ENCODE peak calls at places on chromosomes 6 and 20, in four cellular contexts. F is OCI-LY7, K is nephron progenitor cell, S is GM20000. U is an unnamed sample.

GRCh38 chr6:42819803-42820508 is 38.1 kb downstream of the BICRAL start:
- DNase-seq in S (no peak), F (peak; percentile 41), K (no peak), U (no peak)

GRCh38 chr6:107458687-107459282 is 579 bp downstream of the PDSS2 start:
- DNase-seq in F (peak; percentile 74), S (peak; percentile 29), K (no peak), U (peak; percentile 44)

GRCh38 chr6:111971866-111972532 is 81.9 kb upstream of the CCN6 start:
- DNase-seq in K (no peak), S (no peak), F (no peak), U (no peak)

GRCh38 chr6:2528156-2528555 is 222.6 kb downstream of the MYLK4 start:
- DNase-seq in S (no peak), K (no peak), F (no peak), U (no peak)

GRCh38 chr6:24858154-24858801 is 59.6 kb upstream of the ARMH2 start:
- DNase-seq in S (peak; percentile 20), F (peak; percentile 70), K (no peak), U (peak; percentile 24)

GRCh38 chr6:166908812-166909211 is 47.5 kb downstream of the RNASET2 start:
- DNase-seq in F (no peak), K (no peak), S (no peak), U (no peak)

GRCh38 chr6:88653936-88654335 is 309.5 kb downstream of the RNGTT start:
- DNase-seq in S (no peak), F (no peak), K (no peak), U (no peak)

GRCh38 chr6:13445005-13445743 is 42.2 kb downstream of the GFOD1 start:
- DNase-seq in S (no peak), F (no peak), K (peak; percentile 38), U (no peak)

GRCh38 chr6:166314454-166314853 is 6.3 kb upstream of the PRR18 start:
- DNase-seq in K (no peak), F (no peak), S (no peak), U (no peak)

GRCh38 chr6:158283304-158284005 is 28.8 kb upstream of the TULP4 start:
- DNase-seq in F (peak; percentile 22), S (no peak), K (peak; percentile 30), U (no peak)

GRCh38 chr6:111361648-111362047 is 121.4 kb downstream of the REV3L start:
- DNase-seq in F (peak; percentile 4), S (no peak), K (peak; percentile 26), U (no peak)

GRCh38 chr20:38304845-38305447 is 990 bp downstream of the BPI start:
- DNase-seq in F (peak; percentile 8), S (peak; percentile 45), K (peak; percentile 26), U (peak; percentile 47)

GRCh38 chr6:26249959-26250805 is 114.8 kb upstream of the BTN3A2 start:
- DNase-seq in S (no peak), F (no peak), K (peak; percentile 53), U (no peak)

GRCh38 chr6:122372647-122373046 is 26.8 kb upstream of the HSF2 start:
- DNase-seq in S (no peak), F (no peak), K (no peak), U (no peak)

GRCh38 chr6:24401458-24401857 is 1.3 kb upstream of the MRS2 start:
- DNase-seq in S (no peak), F (no peak), K (no peak), U (no peak)

GRCh38 chr20:10338781-10339180 is 95.2 kb downstream of the MKKS start:
- DNase-seq in F (no peak), K (no peak), S (no peak), U (no peak)

GRCh38 chr20:34951652-34952051 is 4.0 kb downstream of the GSS start:
- DNase-seq in K (no peak), F (no peak), S (no peak), U (no peak)

GRCh38 chr6:29375191-29375590 is at the start of gene OR12D3:
- DNase-seq in S (no peak), F (no peak), K (no peak), U (no peak)

GRCh38 chr20:58628491-58629212 is 22.4 kb upstream of the STX16 start:
- DNase-seq in K (no peak), F (no peak), S (no peak), U (no peak)

GRCh38 chr20:52996130-52996529 is 24.0 kb downstream of the TSHZ2 start:
- DNase-seq in K (no peak), S (no peak), F (no peak), U (no peak)

GRCh38 chr6:84511929-84512328 is 252.5 kb downstream of the TBX18 start:
- DNase-seq in K (no peak), F (no peak), S (no peak), U (no peak)

GRCh38 chr6:30006170-30007131 is 54.6 kb upstream of the POLR1H start:
- DNase-seq in F (no peak), K (peak; percentile 33), S (peak; percentile 39), U (peak; percentile 25)

GRCh38 chr6:112232845-112233256 is 21.5 kb downstream of the LAMA4 start:
- DNase-seq in K (no peak), F (no peak), S (no peak), U (no peak)

GRCh38 chr20:52103911-52104545 is 87.6 kb downstream of the ZFP64 start:
- DNase-seq in F (no peak), K (peak; percentile 44), S (peak; percentile 51), U (peak; percentile 28)

GRCh38 chr6:68958327-68958726 is 323.2 kb downstream of the ADGRB3 start:
- DNase-seq in K (no peak), S (peak; percentile 3), F (peak; percentile 16), U (no peak)

GRCh38 chr6:111480988-111481830 is 1.8 kb downstream of the REV3L start:
- DNase-seq in F (peak; percentile 27), S (no peak), K (no peak), U (no peak)

GRCh38 chr6:33672808-33673207 is 38.7 kb downstream of the UQCC2 start:
- DNase-seq in K (peak; percentile 32), F (peak; percentile 43), S (peak; percentile 69), U (peak; percentile 65)

GRCh38 chr6:33427585-33428218 is 7.8 kb downstream of the SYNGAP1 start:
- DNase-seq in F (peak; percentile 31), K (peak; percentile 77), S (peak; percentile 81), U (peak; percentile 72)

GRCh38 chr6:141203902-141204575 is 928.7 kb upstream of the GJE1 start:
- DNase-seq in S (no peak), F (no peak), K (no peak), U (no peak)

GRCh38 chr6:139262519-139263300 is 29.1 kb downstream of the TXLNB start:
- DNase-seq in K (no peak), F (peak; percentile 78), S (peak; percentile 44), U (peak; percentile 46)

DNA sequence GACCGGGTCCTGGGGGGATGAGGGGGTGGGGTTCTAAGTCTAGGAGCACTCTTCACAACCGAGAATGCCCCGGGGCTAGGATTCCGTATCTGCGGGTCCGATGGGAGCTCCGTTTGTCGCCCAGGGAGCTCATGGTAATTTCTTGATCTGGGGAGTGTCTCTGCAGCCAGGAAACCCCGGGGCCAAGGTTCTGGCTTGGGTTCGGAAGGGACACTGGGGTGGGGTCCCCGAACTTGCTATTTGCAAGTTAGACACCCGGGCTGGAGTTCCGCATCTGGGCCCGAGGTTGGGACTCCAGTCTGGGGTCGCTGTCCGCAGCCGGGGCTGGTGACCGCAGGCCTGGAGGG is 397 bp downstream of the PEDS1 start:
- DNase-seq in K (no peak), F (peak; percentile 24), S (peak; percentile 54), U (no peak)
- TF ChIP-seq CTCF in K (no peak), F (no peak), S (no peak), U (no peak)

DNA sequence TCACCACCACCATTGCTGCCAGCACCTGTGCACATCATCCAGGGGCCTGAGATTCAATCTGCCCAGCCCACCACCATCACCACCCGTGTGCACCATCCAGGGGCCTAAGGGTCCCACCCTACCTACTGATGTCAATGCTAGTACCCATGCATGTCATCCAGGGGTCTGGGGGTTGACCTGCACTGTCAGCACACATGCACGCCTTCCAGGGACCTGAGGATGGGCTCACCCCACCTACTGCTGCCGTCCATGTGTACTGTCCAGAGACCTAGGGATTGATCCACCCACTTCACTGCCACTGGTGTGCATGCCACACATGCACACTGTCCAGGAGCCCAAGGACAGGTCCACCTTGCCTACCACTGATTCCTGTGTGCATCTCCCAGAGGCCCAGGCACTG is 11.9 kb upstream of the OXT start:
- DNase-seq in K (no peak), S (no peak), F (no peak), U (no peak)
- TF ChIP-seq CTCF in K (no peak), S (no peak), F (no peak), U (no peak)

GRCh38 chr6:87487555-87487954 is 14.8 kb downstream of the SLC35A1 start:
- DNase-seq in K (no peak), F (no peak), S (no peak), U (no peak)

GRCh38 chr6:87482382-87482781 is 9.6 kb downstream of the SLC35A1 start:
- DNase-seq in S (no peak), K (no peak), F (no peak), U (no peak)

GRCh38 chr6:87481936-87482335 is 9.2 kb downstream of the SLC35A1 start:
- DNase-seq in S (no peak), K (no peak), F (no peak), U (no peak)

GRCh38 chr6:87484491-87484890 is 11.7 kb downstream of the SLC35A1 start:
- DNase-seq in F (no peak), S (no peak), K (no peak), U (no peak)

DNA sequence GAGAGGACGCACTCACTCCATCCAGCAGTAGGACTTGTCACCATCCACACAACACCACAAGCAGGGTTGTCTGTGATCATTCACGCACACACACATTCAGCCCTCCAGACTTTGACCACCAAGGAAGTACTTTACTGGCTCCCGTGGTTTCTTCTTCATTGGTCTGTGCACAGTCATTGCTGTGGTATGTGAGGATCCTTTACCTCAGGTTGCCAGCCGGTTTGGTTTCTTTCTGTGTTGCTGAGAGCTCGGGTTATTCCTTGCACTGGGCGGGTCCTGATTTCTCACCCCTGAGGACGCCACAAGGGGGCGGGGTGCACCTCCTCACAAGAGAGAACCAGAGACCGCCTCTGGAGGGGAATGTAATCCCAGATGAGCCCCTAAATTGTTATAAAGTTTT is 11.2 kb downstream of the SLC35A1 start:
- DNase-seq in S (no peak), F (peak; percentile 57), K (peak; percentile 52), U (no peak)
- TF ChIP-seq CTCF in S (no peak), F (peak; percentile 80), K (peak; percentile 13), U (no peak)

GRCh38 chr6:145704153-145704781 is 31.1 kb downstream of the EPM2A start:
- DNase-seq in S (peak; percentile 5), K (no peak), F (peak; percentile 22), U (no peak)
- TF ChIP-seq CTCF in S (no peak), K (peak; percentile 60), F (peak; percentile 85), U (peak; percentile 12)

GRCh38 chr6:157143171-157143884 is 180.0 kb downstream of the TMEM242 start:
- DNase-seq in K (no peak), F (no peak), S (no peak), U (no peak)

GRCh38 chr6:157134402-157135074 is 188.8 kb downstream of the TMEM242 start:
- DNase-seq in F (no peak), S (no peak), K (no peak), U (no peak)

GRCh38 chr6:157135691-157136090 is 187.6 kb downstream of the TMEM242 start:
- DNase-seq in F (no peak), S (no peak), K (no peak), U (no peak)

GRCh38 chr6:157137501-157137900 is 185.8 kb downstream of the TMEM242 start:
- DNase-seq in F (no peak), K (no peak), S (no peak), U (no peak)

GRCh38 chr6:157139054-157139708 is 184.1 kb downstream of the TMEM242 start:
- DNase-seq in S (no peak), K (no peak), F (peak; percentile 6), U (no peak)
- TF ChIP-seq CTCF in S (no peak), K (peak; percentile 37), F (peak; percentile 58), U (no peak)

U was measured in GM10248.